ENCODE peak calls at places on chromosomes 4 and X, in six cellular contexts. B, R, W, Q, I and F are unnamed samples.

GRCh38 chr4:5805270-5805669 is 87.6 kb downstream of the CRMP1 start:
- DNase-seq in Q (no peak), W (no peak), R (no peak), B (no peak), I (no peak), F (no peak)

GRCh38 chr4:118158946-118159345 is 124.7 kb downstream of the NDST3 start:
- DNase-seq in B (no peak), I (no peak), W (no peak), R (no peak), Q (no peak), F (no peak)

GRCh38 chr4:26157541-26157940 is 163.3 kb upstream of the RBPJ start:
- DNase-seq in W (no peak), R (no peak), I (no peak), B (no peak), Q (no peak), F (no peak)

GRCh38 chrX:111868726-111869638 is 7.0 kb upstream of the TRPC5OS start:
- DNase-seq in I (peak; percentile 1), B (no peak), W (no peak), Q (no peak), R (no peak), F (no peak)

GRCh38 chrX:20361890-20362262 is 95.2 kb upstream of the RPS6KA3 start:
- DNase-seq in B (no peak), Q (no peak), R (no peak), W (no peak), I (no peak), F (no peak)

GRCh38 chr4:145075742-145076472 is 22.1 kb downstream of the ANAPC10 start:
- DNase-seq in Q (no peak), B (no peak), R (no peak), I (no peak), W (no peak), F (no peak)

GRCh38 chrX:46218373-46218772 is 326.8 kb downstream of the ZNF674 start:
- DNase-seq in W (no peak), Q (no peak), I (no peak), R (no peak), B (no peak), F (no peak)

GRCh38 chr4:112416464-112416863 is 99.5 kb downstream of the NEUROG2 start:
- DNase-seq in I (no peak), W (no peak), R (no peak), B (no peak), Q (no peak), F (no peak)

GRCh38 chr4:85606505-85606904 is 131.6 kb downstream of the ARHGAP24 start:
- DNase-seq in W (no peak), I (no peak), B (no peak), R (no peak), Q (no peak), F (no peak)

GRCh38 chr4:87025614-87026041 is 90.8 kb downstream of the AFF1 start:
- DNase-seq in R (no peak), W (no peak), B (no peak), Q (no peak), I (no peak), F (no peak)

GRCh38 chr4:151700566-151701316 is 60.1 kb downstream of the GATB start:
- DNase-seq in R (no peak), B (no peak), I (no peak), W (no peak), Q (no peak), F (no peak)

GRCh38 chrX:136745215-136746173 is 35.2 kb downstream of the ARHGEF6 start:
- DNase-seq in I (no peak), B (no peak), Q (no peak), R (no peak), W (no peak), F (peak; percentile 72)

GRCh38 chr4:158613046-158613445 is 58.6 kb downstream of the C4orf46 start:
- DNase-seq in B (no peak), Q (no peak), I (no peak), W (no peak), R (no peak), F (no peak)

GRCh38 chr4:111323496-111323895 is 700.6 kb upstream of the PITX2 start:
- DNase-seq in Q (no peak), W (no peak), B (no peak), I (no peak), R (no peak), F (no peak)

GRCh38 chrX:38805294-38806053 is 4.2 kb downstream of the MID1IP1 start:
- DNase-seq in W (peak; percentile 28), I (peak; percentile 72), B (peak; percentile 76), Q (peak; percentile 71), R (peak; percentile 39), F (peak; percentile 93)

GRCh38 chr4:25928956-25929336 is 14.9 kb downstream of the SMIM20 start:
- DNase-seq in B (no peak), W (no peak), I (peak; percentile 38), Q (no peak), R (no peak), F (no peak)

GRCh38 chr4:7115557-7116340 is 47.9 kb upstream of the GRPEL1 start:
- DNase-seq in Q (no peak), R (no peak), W (no peak), I (no peak), B (no peak), F (no peak)

GRCh38 chrX:115521717-115522116 is 39.3 kb upstream of the PLS3 start:
- DNase-seq in B (no peak), R (no peak), Q (no peak), W (no peak), I (no peak), F (no peak)

GRCh38 chr4:146243141-146243882 is 29.0 kb downstream of the REELD1 start:
- DNase-seq in B (no peak), R (no peak), Q (no peak), I (peak; percentile 37), W (peak; percentile 58), F (peak; percentile 19)

GRCh38 chr4:26751004-26751403 is 109.6 kb upstream of the STIM2 start:
- DNase-seq in R (no peak), W (no peak), B (no peak), I (no peak), Q (no peak), F (no peak)

GRCh38 chrX:34275710-34276109 is 143.6 kb upstream of the FAM47A start:
- DNase-seq in B (no peak), R (no peak), Q (no peak), W (no peak), I (peak; percentile 2), F (peak; percentile 15)

GRCh38 chr4:127868196-127868595 is 12.5 kb upstream of the PLK4 start:
- DNase-seq in R (no peak), B (no peak), I (no peak), W (no peak), Q (no peak), F (no peak)

GRCh38 chr4:89324671-89325070 is 17.1 kb upstream of the GPRIN3 start:
- DNase-seq in Q (no peak), W (peak; percentile 19), R (no peak), B (no peak), I (no peak), F (peak; percentile 90)

GRCh38 chrX:3567681-3568080 is 145.8 kb downstream of the PRKX start:
- DNase-seq in B (no peak), R (no peak), W (no peak), I (no peak), Q (no peak), F (no peak)

GRCh38 chr4:1309261-1310010 is 19.7 kb downstream of the MAEA start:
- DNase-seq in R (peak; percentile 81), W (peak; percentile 94), I (peak; percentile 82), Q (peak; percentile 93), B (peak; percentile 92), F (no peak)

GRCh38 chrX:42869659-42870476 is 91.9 kb upstream of the PPP1R2C start:
- DNase-seq in I (no peak), R (no peak), B (no peak), Q (no peak), W (no peak), F (no peak)

GRCh38 chr4:67700874-67701850 is at the start of gene UBA6:
- DNase-seq in Q (peak; percentile 95), W (peak; percentile 98), I (peak; percentile 94), R (peak; percentile 96), B (peak; percentile 97), F (peak; percentile 96)
- TF ChIP-seq POLR2A in Q (peak; percentile 49), W (no peak), I (peak; percentile 87), R (no peak), B (peak; percentile 36), F (peak; percentile 81)

DNA sequence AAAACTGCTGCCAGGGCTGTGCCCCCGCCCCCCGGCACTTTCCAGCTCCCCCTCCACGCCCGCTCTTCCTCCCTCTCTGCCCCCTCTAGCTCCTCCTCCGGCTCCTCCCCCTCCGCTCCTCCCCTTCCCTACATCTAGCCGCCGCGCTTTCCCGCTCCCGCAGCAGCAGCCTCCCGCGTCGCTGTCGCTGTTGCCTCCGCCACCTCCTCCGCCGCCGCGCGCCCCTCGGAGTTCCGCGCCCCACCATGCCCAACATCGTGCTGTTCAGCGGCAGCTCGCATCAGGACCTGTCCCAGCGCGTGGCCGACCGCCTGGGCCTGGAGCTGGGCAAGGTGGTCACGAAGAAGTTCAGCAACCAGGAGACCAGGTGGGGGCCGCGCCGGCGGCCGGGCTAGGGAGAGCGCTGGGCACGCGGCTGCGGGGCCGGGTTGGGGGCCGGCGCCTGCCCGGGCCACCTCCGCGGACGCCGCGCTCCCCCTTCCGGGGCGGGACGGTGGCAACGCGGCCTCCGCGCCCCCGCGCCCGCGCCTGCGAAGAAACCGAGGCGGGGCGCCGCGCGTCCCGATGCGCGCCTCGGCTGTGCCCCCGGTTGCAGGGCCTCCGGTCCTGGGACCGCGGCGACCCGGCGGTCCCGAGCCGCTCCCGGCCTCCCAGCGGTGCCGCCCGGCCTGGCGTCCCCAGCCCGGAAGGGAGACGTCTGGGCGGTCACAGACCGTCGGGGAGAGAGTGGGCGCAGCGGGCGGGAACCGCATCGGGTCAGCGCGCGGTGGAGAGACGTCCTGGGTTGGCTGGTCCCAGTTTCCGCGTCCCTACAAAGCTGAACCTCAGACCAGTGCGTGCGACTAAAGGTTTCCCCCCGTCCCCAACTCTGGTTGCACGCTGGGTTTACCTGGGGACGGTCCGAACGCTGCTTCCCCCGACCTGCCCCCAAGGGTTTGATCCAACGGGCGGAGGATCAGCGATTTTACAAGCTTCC is at the start of gene PRPS2:
- DNase-seq in B (peak; percentile 62), R (peak; percentile 24), I (peak; percentile 50), W (peak; percentile 88), Q (peak; percentile 82), F (peak; percentile 76)
- TF ChIP-seq POLR2A in B (no peak), R (no peak), I (no peak), W (no peak), Q (peak; percentile 54), F (peak; percentile 68)

DNA sequence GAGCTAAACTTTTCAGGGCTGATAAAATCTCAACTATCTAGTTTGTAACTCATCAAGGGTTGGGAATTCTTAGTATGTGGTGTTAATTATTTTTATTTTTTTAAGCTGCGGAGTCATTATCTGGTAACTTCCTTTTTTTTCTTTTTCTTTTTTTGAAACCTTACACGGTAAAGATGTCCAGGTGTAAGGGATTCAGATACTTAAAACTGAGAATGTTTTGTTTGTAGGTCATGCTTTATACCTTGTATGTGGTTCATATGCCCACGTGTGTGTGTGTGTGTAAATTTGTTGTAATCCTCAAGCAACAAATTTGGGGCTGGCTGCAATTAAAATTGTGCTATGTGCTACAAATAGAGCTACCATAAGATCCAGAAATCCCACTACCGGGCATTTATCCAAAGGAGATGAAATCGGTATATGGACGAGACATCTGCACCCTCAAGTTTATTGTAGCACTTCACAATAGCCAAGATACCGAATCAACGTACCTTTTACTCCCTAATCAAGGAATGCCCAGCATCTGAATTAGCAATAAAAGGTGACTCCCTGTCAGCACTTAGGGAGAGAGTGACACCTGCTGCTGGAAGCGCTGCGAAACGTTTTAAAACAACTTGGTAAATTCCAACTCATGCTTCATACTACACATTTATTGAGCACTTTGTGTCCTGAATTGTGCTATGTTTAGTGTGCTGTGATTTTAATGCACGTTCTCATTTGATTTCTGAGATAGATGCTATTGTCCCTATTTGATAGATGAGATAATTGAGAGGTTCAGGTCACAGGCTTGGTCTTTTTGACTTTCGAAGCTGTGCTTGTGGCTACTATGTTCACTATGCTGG is 16.1 kb downstream of the MSMO1 start:
- DNase-seq in I (peak; percentile 53), W (no peak), R (no peak), B (no peak), Q (no peak), F (peak; percentile 36)
- TF ChIP-seq POLR2A in I (no peak), W (no peak), R (no peak), B (no peak), Q (no peak), F (no peak)

GRCh38 chr4:101921370-101921769 is 130.8 kb downstream of the BANK1 start:
- DNase-seq in I (no peak), R (no peak), W (no peak), Q (no peak), B (no peak), F (no peak)
- TF ChIP-seq POLR2A in I (no peak), R (no peak), W (no peak), Q (no peak), B (no peak), F (no peak)